ENCODE peak calls at places on chromosomes 7 and 10, in nine cellular contexts. One of them, this sample, is unnamed.
A peak's percentile ranks its signal among the peaks of the same experiment; 100 is the strongest.

GRCh38 chr10:65571011-65571570 is 1354.7 kb upstream of the LRRTM3 start:
- DNase-seq in AG04450: no peak
- DNase-seq in Caco-2: peak; percentile 30
- DNase-seq in lung: no peak
- DNase-seq in kidney: no peak
- DNase-seq in neural crest cell: no peak
- DNase-seq in K562: no peak
- DNase-seq in progenitor cell of endocrine pancreas: no peak
- DNase-seq in cardiac fibroblast: peak; percentile 6
- DNase-seq in this sample: no peak

GRCh38 chr7:71974611-71975010 is 437.5 kb downstream of the CALN1 start:
- DNase-seq in lung: no peak
- DNase-seq in Caco-2: no peak
- DNase-seq in AG04450: no peak
- DNase-seq in progenitor cell of endocrine pancreas: no peak
- DNase-seq in kidney: no peak
- DNase-seq in neural crest cell: no peak
- DNase-seq in K562: no peak
- DNase-seq in cardiac fibroblast: no peak
- DNase-seq in this sample: no peak

GRCh38 chr7:27922907-27923306 is 182.9 kb downstream of the TAX1BP1 start:
- DNase-seq in neural crest cell: no peak
- DNase-seq in progenitor cell of endocrine pancreas: no peak
- DNase-seq in Caco-2: no peak
- DNase-seq in lung: no peak
- DNase-seq in AG04450: no peak
- DNase-seq in K562: no peak
- DNase-seq in cardiac fibroblast: no peak
- DNase-seq in kidney: no peak
- DNase-seq in this sample: no peak

GRCh38 chr7:70477051-70478010 is 654.6 kb upstream of the GALNT17 start:
- DNase-seq in cardiac fibroblast: no peak
- DNase-seq in neural crest cell: no peak
- DNase-seq in lung: no peak
- DNase-seq in AG04450: no peak
- DNase-seq in progenitor cell of endocrine pancreas: no peak
- DNase-seq in K562: no peak
- DNase-seq in kidney: no peak
- DNase-seq in Caco-2: no peak
- DNase-seq in this sample: no peak

GRCh38 chr7:21671859-21672258 is 129.0 kb downstream of the DNAH11 start:
- DNase-seq in AG04450: no peak
- DNase-seq in K562: no peak
- DNase-seq in cardiac fibroblast: no peak
- DNase-seq in neural crest cell: no peak
- DNase-seq in progenitor cell of endocrine pancreas: no peak
- DNase-seq in Caco-2: no peak
- DNase-seq in kidney: no peak
- DNase-seq in lung: no peak
- DNase-seq in this sample: no peak

GRCh38 chr10:91758303-91759146 is 39.7 kb upstream of the TNKS2 start:
- DNase-seq in Caco-2: peak; percentile 21
- DNase-seq in cardiac fibroblast: peak; percentile 77
- DNase-seq in kidney: no peak
- DNase-seq in lung: no peak
- DNase-seq in AG04450: peak; percentile 13
- DNase-seq in neural crest cell: no peak
- DNase-seq in K562: peak; percentile 11
- DNase-seq in progenitor cell of endocrine pancreas: no peak
- DNase-seq in this sample: no peak

GRCh38 chr7:72925546-72926120 is 738 bp downstream of the POM121 start:
- DNase-seq in progenitor cell of endocrine pancreas: no peak
- DNase-seq in lung: no peak
- DNase-seq in cardiac fibroblast: peak; percentile 48
- DNase-seq in K562: peak; percentile 44
- DNase-seq in Caco-2: no peak
- DNase-seq in kidney: no peak
- DNase-seq in AG04450: no peak
- DNase-seq in neural crest cell: no peak
- DNase-seq in this sample: no peak

GRCh38 chr10:13536674-13537366 is 8.0 kb upstream of the BEND7 start:
- DNase-seq in AG04450: no peak
- DNase-seq in neural crest cell: peak; percentile 71
- DNase-seq in progenitor cell of endocrine pancreas: peak; percentile 64
- DNase-seq in K562: peak; percentile 69
- DNase-seq in Caco-2: peak; percentile 85
- DNase-seq in lung: no peak
- DNase-seq in cardiac fibroblast: peak; percentile 41
- DNase-seq in kidney: peak; percentile 78
- DNase-seq in this sample: peak; percentile 81

DNA sequence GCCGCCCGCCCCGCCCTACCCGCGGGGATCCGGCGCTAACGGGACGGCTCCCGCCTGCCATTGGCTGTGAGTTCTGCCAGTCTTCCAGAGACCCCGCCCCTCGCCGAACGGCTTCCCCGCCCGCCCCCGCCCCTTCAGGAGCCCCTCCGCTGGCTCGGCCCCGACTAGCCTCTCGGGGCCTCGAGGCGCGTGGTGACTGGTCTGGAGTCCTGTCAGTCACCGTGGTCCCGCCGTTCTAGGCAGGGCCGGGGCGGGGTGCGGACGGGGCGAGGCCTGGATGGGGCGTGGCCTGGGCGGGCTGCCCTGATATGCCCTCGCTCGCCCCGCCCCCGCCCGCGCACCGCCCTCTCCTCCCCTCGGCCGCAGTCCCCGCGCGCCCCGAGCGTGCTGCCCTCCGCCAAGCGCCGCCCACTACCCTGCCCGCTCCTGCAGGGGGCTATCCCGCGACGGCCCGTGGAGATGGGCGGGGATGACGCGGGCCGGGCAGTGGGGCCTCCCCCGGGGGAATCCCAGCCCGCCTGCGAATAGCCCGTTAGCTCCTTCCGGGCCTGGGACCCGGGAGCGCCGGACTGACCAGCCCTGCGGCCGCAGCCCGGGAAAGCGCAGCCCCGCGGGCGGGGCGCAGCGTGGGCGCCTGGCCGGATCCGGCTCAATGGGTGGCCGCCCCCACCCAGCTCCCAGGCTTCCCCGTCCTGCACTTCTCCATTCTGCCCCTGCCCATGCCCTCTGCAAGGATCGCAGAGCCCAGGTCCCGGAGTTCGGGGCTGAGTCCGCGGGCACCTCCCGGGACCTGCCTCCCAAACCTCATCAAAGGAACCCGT is 444 bp upstream of the HIP1 start:
- DNase-seq in cardiac fibroblast: peak; percentile 98
- DNase-seq in lung: peak; percentile 99
- DNase-seq in AG04450: peak; percentile 97
- DNase-seq in Caco-2: peak; percentile 100
- DNase-seq in K562: peak; percentile 100
- DNase-seq in neural crest cell: peak; percentile 100
- DNase-seq in kidney: peak; percentile 100
- DNase-seq in progenitor cell of endocrine pancreas: peak; percentile 100
- DNase-seq in this sample: peak; percentile 100
- TF ChIP-seq CTCF in cardiac fibroblast: no peak
- TF ChIP-seq CTCF in lung: no peak
- TF ChIP-seq CTCF in AG04450: no peak
- TF ChIP-seq CTCF in Caco-2: no peak
- TF ChIP-seq CTCF in K562: no peak
- TF ChIP-seq CTCF in neural crest cell: no peak
- TF ChIP-seq CTCF in kidney: peak; percentile 11
- TF ChIP-seq CTCF in progenitor cell of endocrine pancreas: peak; percentile 26
- TF ChIP-seq CTCF in this sample: no peak

GRCh38 chr10:114300036-114300645 is 61.1 kb downstream of the VWA2 start:
- DNase-seq in K562: no peak
- DNase-seq in neural crest cell: no peak
- DNase-seq in progenitor cell of endocrine pancreas: no peak
- DNase-seq in AG04450: no peak
- DNase-seq in cardiac fibroblast: no peak
- DNase-seq in lung: no peak
- DNase-seq in kidney: peak; percentile 43
- DNase-seq in Caco-2: no peak
- DNase-seq in this sample: no peak

GRCh38 chr10:114304017-114304565 is 65.0 kb downstream of the VWA2 start:
- DNase-seq in kidney: peak; percentile 85
- DNase-seq in cardiac fibroblast: peak; percentile 87
- DNase-seq in lung: peak; percentile 79
- DNase-seq in progenitor cell of endocrine pancreas: peak; percentile 67
- DNase-seq in neural crest cell: peak; percentile 88
- DNase-seq in AG04450: peak; percentile 73
- DNase-seq in K562: peak; percentile 50
- DNase-seq in Caco-2: peak; percentile 85
- DNase-seq in this sample: peak; percentile 84

GRCh38 chr10:114303556-114303955 is 64.5 kb downstream of the VWA2 start:
- DNase-seq in Caco-2: no peak
- DNase-seq in AG04450: no peak
- DNase-seq in lung: no peak
- DNase-seq in neural crest cell: no peak
- DNase-seq in cardiac fibroblast: no peak
- DNase-seq in progenitor cell of endocrine pancreas: no peak
- DNase-seq in K562: no peak
- DNase-seq in kidney: peak; percentile 53
- DNase-seq in this sample: no peak

GRCh38 chr10:114301951-114302710 is 63.1 kb downstream of the VWA2 start:
- DNase-seq in lung: no peak
- DNase-seq in neural crest cell: no peak
- DNase-seq in AG04450: no peak
- DNase-seq in cardiac fibroblast: no peak
- DNase-seq in K562: no peak
- DNase-seq in Caco-2: no peak
- DNase-seq in progenitor cell of endocrine pancreas: no peak
- DNase-seq in kidney: peak; percentile 35
- DNase-seq in this sample: no peak

DNA sequence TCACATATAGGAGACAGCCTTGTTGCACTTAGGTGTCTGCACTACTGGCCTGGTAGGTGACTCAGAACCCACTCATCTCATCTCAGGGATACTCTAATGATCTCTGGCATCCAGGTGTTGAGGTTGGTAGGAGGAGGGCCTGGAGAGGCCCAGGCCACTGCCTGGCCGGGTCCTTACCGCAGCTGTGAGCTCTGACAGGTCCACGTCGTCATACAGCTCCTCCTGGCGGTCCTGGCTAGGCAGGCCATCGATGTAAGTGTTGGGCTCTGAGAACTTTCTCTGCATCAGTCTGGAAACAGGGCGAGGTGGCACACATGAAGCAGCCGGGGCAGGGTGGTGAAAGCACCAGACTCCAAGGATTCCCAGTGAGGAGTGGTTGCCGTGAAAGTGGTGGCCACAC is 62.1 kb downstream of the VWA2 start:
- DNase-seq in cardiac fibroblast: no peak
- DNase-seq in lung: no peak
- DNase-seq in neural crest cell: no peak
- DNase-seq in progenitor cell of endocrine pancreas: no peak
- DNase-seq in Caco-2: no peak
- DNase-seq in K562: peak; percentile 7
- DNase-seq in AG04450: no peak
- DNase-seq in kidney: peak; percentile 46
- DNase-seq in this sample: no peak
- TF ChIP-seq CTCF in cardiac fibroblast: no peak
- TF ChIP-seq CTCF in lung: no peak
- TF ChIP-seq CTCF in neural crest cell: no peak
- TF ChIP-seq CTCF in progenitor cell of endocrine pancreas: no peak
- TF ChIP-seq CTCF in Caco-2: no peak
- TF ChIP-seq CTCF in K562: peak; percentile 36
- TF ChIP-seq CTCF in AG04450: no peak
- TF ChIP-seq CTCF in kidney: no peak
- TF ChIP-seq CTCF in this sample: no peak

GRCh38 chr10:34405611-34406462 is 409.3 kb downstream of the PARD3 start:
- DNase-seq in progenitor cell of endocrine pancreas: no peak
- DNase-seq in AG04450: no peak
- DNase-seq in K562: no peak
- DNase-seq in neural crest cell: no peak
- DNase-seq in cardiac fibroblast: peak; percentile 43
- DNase-seq in lung: no peak
- DNase-seq in Caco-2: peak; percentile 39
- DNase-seq in kidney: no peak
- DNase-seq in this sample: no peak

GRCh38 chr10:34403512-34403911 is 411.6 kb downstream of the PARD3 start:
- DNase-seq in lung: no peak
- DNase-seq in cardiac fibroblast: no peak
- DNase-seq in kidney: no peak
- DNase-seq in progenitor cell of endocrine pancreas: no peak
- DNase-seq in Caco-2: no peak
- DNase-seq in neural crest cell: no peak
- DNase-seq in AG04450: peak; percentile 53
- DNase-seq in K562: no peak
- DNase-seq in this sample: no peak

GRCh38 chr10:34407227-34407626 is 407.9 kb downstream of the PARD3 start:
- DNase-seq in lung: no peak
- DNase-seq in neural crest cell: no peak
- DNase-seq in K562: no peak
- DNase-seq in progenitor cell of endocrine pancreas: no peak
- DNase-seq in Caco-2: no peak
- DNase-seq in AG04450: no peak
- DNase-seq in kidney: no peak
- DNase-seq in cardiac fibroblast: peak; percentile 87
- DNase-seq in this sample: no peak

DNA sequence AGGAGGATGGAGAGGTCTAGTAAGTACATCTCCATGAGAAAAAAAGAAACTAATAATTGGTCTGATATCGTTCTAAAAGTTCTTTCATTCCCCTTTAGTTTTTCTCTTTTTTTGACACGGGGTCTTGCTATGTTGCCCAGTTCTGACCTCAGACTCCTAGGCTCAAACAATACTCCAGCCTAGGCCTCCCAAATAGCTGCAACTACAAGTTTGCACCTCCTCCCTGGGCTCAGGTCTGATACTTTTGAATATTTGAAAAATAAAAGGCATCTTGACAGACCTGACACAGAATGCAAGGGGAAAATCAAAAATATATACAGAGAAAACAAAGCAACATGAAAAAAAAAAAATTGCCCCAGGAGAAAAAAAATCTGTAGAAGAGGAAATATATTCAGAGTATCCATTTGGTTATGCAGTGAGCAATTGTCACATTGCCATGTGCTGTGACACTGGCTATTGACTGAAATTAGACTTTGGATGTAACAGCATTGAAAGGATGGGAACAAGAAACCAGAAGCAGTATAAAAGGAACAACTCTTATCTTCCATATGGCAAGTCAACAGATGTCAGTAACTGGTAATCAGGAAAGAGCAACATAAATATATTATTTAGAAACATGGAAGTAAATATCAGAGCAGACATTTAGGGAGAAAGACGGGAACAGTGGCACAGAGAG is 408.5 kb downstream of the PARD3 start:
- DNase-seq in lung: no peak
- DNase-seq in kidney: no peak
- DNase-seq in Caco-2: no peak
- DNase-seq in AG04450: no peak
- DNase-seq in cardiac fibroblast: no peak
- DNase-seq in K562: no peak
- DNase-seq in progenitor cell of endocrine pancreas: no peak
- DNase-seq in neural crest cell: no peak
- DNase-seq in this sample: no peak
- TF ChIP-seq CTCF in lung: no peak
- TF ChIP-seq CTCF in kidney: no peak
- TF ChIP-seq CTCF in Caco-2: no peak
- TF ChIP-seq CTCF in AG04450: no peak
- TF ChIP-seq CTCF in cardiac fibroblast: no peak
- TF ChIP-seq CTCF in K562: no peak
- TF ChIP-seq CTCF in progenitor cell of endocrine pancreas: no peak
- TF ChIP-seq CTCF in neural crest cell: no peak
- TF ChIP-seq CTCF in this sample: no peak

DNA sequence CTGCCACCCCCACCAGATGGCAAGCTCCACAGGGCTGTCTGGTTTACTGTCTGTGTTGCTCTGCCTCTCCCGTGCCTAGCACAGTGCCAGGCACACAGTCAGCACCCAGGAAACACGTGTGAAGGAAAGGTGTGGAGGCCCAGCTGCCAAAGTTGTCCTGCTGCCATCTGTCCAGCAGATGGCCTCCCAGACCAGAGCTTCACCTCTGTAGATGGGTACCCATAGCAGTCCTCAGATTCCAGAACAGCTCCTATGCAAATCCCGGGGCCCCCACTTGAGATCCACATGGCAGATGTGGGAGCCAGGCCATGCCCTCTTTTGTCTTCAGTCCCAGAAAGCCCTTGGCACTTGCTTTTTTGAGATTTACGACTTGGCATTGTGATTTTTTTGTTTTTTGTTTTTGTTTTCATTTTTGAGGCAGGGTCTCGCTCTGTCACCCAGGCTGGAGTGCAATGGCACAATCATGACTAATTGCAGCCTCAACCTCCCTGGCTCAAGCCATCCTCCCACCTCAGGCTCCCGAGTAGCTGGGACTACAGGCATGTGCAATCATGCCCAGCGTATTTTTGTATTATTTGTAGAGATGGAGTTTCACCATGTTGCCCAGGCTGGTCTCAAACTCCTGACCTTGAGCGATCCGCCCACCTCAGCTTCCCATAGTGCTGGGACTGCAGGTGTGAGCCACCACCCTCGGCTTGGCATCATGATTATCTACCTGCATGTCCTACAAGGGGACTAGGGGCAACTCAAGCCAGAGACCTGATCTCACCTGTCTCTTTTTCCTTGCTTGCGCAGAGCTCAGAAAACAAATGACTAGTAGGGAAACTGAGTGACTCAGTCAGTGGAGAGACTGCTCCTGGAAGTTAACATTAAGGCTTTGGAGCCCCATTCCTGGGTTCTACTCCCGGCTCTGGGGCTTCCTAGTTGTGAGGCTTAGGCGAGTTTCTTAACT is 16.9 kb upstream of the PALD1 start:
- DNase-seq in progenitor cell of endocrine pancreas: no peak
- DNase-seq in K562: peak; percentile 82
- DNase-seq in cardiac fibroblast: peak; percentile 63
- DNase-seq in lung: peak; percentile 37
- DNase-seq in Caco-2: peak; percentile 81
- DNase-seq in neural crest cell: peak; percentile 40
- DNase-seq in AG04450: peak; percentile 8
- DNase-seq in kidney: peak; percentile 75
- DNase-seq in this sample: peak; percentile 54
- TF ChIP-seq CTCF in progenitor cell of endocrine pancreas: peak; percentile 77
- TF ChIP-seq CTCF in K562: peak; percentile 95
- TF ChIP-seq CTCF in cardiac fibroblast: peak; percentile 86
- TF ChIP-seq CTCF in lung: peak; percentile 69
- TF ChIP-seq CTCF in Caco-2: peak; percentile 99
- TF ChIP-seq CTCF in neural crest cell: peak; percentile 79
- TF ChIP-seq CTCF in AG04450: peak; percentile 91
- TF ChIP-seq CTCF in kidney: peak; percentile 87
- TF ChIP-seq CTCF in this sample: peak; percentile 83

This sample was measured in endothelial cell.